ENCODE peak calls at places on chromosomes 5 and 9, in six cellular contexts. Y is progenitor cell of endocrine pancreas; A is CD8-positive, alpha-beta T cell; Q is brain microvascular endothelial cell; B is IMR-90; I is left ventricle myocardium inferior. W is an unnamed sample.

GRCh38 chr9:114908796-114909448 is 21.5 kb downstream of the TNFSF8 start:
- DNase-seq in Q (no peak), A (no peak), I (no peak), Y (no peak), B (peak; percentile 63), W (no peak)

GRCh38 chr5:107303581-107303980 is 367.2 kb downstream of the EFNA5 start:
- DNase-seq in Q (no peak), A (no peak), I (no peak), B (no peak), Y (no peak), W (no peak)

GRCh38 chr5:73451218-73452130 is 2.9 kb upstream of the FOXD1 start:
- DNase-seq in B (peak; percentile 59), A (peak; percentile 44), Q (no peak), Y (peak; percentile 74), I (peak; percentile 49), W (peak; percentile 50)

GRCh38 chr9:78806492-78807160 is 509.7 kb downstream of the PSAT1 start:
- DNase-seq in I (no peak), A (no peak), Q (no peak), Y (no peak), B (peak; percentile 17), W (no peak)

GRCh38 chr9:92455217-92455616 is 27.1 kb downstream of the ASPN start:
- DNase-seq in I (no peak), Q (no peak), A (no peak), B (no peak), Y (no peak), W (no peak)

GRCh38 chr5:170216262-170216864 is 16.4 kb upstream of the C5orf58 start:
- DNase-seq in Y (no peak), Q (peak; percentile 68), B (peak; percentile 36), A (no peak), I (no peak), W (no peak)

GRCh38 chr5:157431544-157432200 is 28.3 kb upstream of the NIPAL4 start:
- DNase-seq in B (peak; percentile 69), Q (peak; percentile 61), Y (no peak), I (no peak), A (no peak), W (no peak)

GRCh38 chr9:135815433-135816178 is 91.7 kb downstream of the CAMSAP1 start:
- DNase-seq in Q (no peak), A (no peak), I (no peak), B (no peak), Y (no peak), W (no peak)

GRCh38 chr5:71697967-71698366 is 21.1 kb upstream of the CARTPT start:
- DNase-seq in Q (no peak), A (no peak), B (no peak), I (peak; percentile 25), Y (no peak), W (no peak)

GRCh38 chr9:27785714-27786100 is 212.4 kb upstream of the C9orf72 start:
- DNase-seq in I (no peak), A (no peak), B (no peak), Q (peak; percentile 20), Y (no peak), W (no peak)

GRCh38 chr9:128191406-128192046 is at the start of gene CIZ1:
- DNase-seq in B (peak; percentile 68), Y (peak; percentile 75), A (peak; percentile 42), I (peak; percentile 83), Q (peak; percentile 33), W (peak; percentile 77)

GRCh38 chr5:169581580-169582227 is 1.9 kb upstream of the SPDL1 start:
- DNase-seq in B (peak; percentile 61), I (no peak), Q (peak; percentile 73), Y (peak; percentile 21), A (peak; percentile 11), W (peak; percentile 24)

GRCh38 chr9:81132796-81133195 is 556.6 kb downstream of the TLE1 start:
- DNase-seq in A (no peak), B (peak; percentile 32), I (no peak), Q (peak; percentile 49), Y (no peak), W (no peak)

GRCh38 chr5:13322769-13323168 is 621.7 kb downstream of the DNAH5 start:
- DNase-seq in Y (no peak), B (no peak), I (no peak), Q (no peak), A (no peak), W (no peak)

GRCh38 chr5:60546157-60546556 is 153.8 kb downstream of the DEPDC1B start:
- DNase-seq in Q (no peak), A (no peak), B (no peak), Y (no peak), I (peak; percentile 23), W (no peak)

GRCh38 chr5:149299451-149300054 is 27.9 kb downstream of the AFAP1L1 start:
- DNase-seq in A (no peak), Y (no peak), I (peak; percentile 34), Q (no peak), B (no peak), W (no peak)

GRCh38 chr5:137498301-137498735 is 808 bp downstream of the SPOCK1 start:
- DNase-seq in B (no peak), I (no peak), Q (no peak), Y (peak; percentile 26), A (no peak), W (no peak)

GRCh38 chr5:74294231-74294705 is 346.3 kb downstream of the ENC1 start:
- DNase-seq in A (no peak), B (no peak), Q (no peak), Y (no peak), I (peak; percentile 41), W (no peak)

GRCh38 chr9:32128546-32128945 is 255.9 kb upstream of the ACO1 start:
- DNase-seq in A (no peak), I (no peak), Q (no peak), Y (no peak), B (no peak), W (no peak)

GRCh38 chr5:55929020-55929799 is 65.6 kb downstream of the IL6ST start:
- DNase-seq in Q (no peak), I (no peak), B (no peak), A (no peak), Y (no peak), W (no peak)

GRCh38 chr9:35280394-35280793 is 118.6 kb downstream of the UNC13B start:
- DNase-seq in B (no peak), Q (no peak), I (no peak), Y (no peak), A (no peak), W (no peak)

GRCh38 chr9:35285731-35286130 is 123.9 kb downstream of the UNC13B start:
- DNase-seq in I (no peak), Q (no peak), Y (no peak), A (no peak), B (no peak), W (no peak)

GRCh38 chr9:35287986-35288515 is 126.2 kb downstream of the UNC13B start:
- DNase-seq in Q (peak; percentile 25), Y (no peak), A (no peak), B (peak; percentile 24), I (no peak), W (no peak)

GRCh38 chr9:35286381-35286780 is 124.6 kb downstream of the UNC13B start:
- DNase-seq in I (no peak), B (no peak), Y (no peak), A (no peak), Q (no peak), W (no peak)
- TF ChIP-seq CTCF in I (no peak), B (no peak), Y (no peak), A (no peak), Q (no peak), W (no peak)

GRCh38 chr5:158882660-158883059 is 217.1 kb downstream of the EBF1 start:
- DNase-seq in Q (no peak), B (no peak), Y (no peak), I (no peak), A (no peak), W (no peak)

GRCh38 chr5:158880514-158881001 is 219.2 kb downstream of the EBF1 start:
- DNase-seq in Y (no peak), B (no peak), A (no peak), I (no peak), Q (no peak), W (no peak)

GRCh38 chr5:158882236-158882635 is 217.5 kb downstream of the EBF1 start:
- DNase-seq in Q (no peak), Y (no peak), A (no peak), I (no peak), B (no peak), W (no peak)

GRCh38 chr5:158879993-158880392 is 219.7 kb downstream of the EBF1 start:
- DNase-seq in Q (no peak), A (no peak), Y (no peak), I (no peak), B (no peak), W (no peak)

DNA sequence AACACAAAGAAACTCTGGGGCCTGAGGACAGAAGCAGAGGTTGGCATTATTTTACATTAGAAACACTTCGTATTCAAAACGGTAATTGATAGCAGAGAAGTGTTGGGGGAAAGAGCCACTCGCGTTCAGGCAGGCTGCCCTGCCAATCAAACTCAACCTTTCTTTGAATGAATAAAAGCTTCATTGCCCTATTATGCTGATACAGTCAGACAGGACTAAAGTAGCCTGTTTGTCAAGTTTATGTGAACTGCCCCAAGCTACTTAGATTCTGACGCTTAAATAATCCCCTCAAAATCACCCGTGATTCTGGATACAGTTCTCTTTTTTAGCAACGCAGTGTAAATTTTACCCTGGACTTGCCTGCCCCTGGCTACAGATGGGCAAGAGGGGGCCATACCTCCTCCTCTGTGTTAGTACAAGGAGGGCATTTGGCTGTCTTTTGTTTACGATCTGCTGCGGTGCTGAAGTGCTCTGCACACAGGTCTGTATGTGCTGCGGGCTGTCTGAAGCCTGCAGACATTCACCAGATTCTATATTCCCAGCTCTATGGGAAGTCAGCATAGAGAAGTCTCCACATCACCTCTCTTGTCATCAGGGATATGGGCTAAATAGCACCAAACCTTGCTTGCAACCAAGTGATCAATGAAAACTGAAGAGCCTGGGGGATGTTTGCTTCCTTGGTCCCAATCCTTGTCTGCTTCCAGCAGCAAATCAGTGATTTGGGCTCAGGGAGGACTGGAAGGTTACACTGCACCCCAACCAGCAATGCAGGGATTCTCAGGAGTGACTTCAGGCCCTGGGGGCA is 218.4 kb downstream of the EBF1 start:
- DNase-seq in A (no peak), Q (no peak), B (no peak), I (no peak), Y (no peak), W (no peak)
- TF ChIP-seq CTCF in A (no peak), Q (no peak), B (no peak), I (no peak), Y (no peak), W (no peak)

GRCh38 chr9:88722753-88723152 is 187.8 kb downstream of the NXNL2 start:
- DNase-seq in A (no peak), I (no peak), Q (no peak), B (peak; percentile 26), Y (no peak), W (no peak)
- TF ChIP-seq CTCF in A (no peak), I (peak; percentile 57), Q (peak; percentile 73), B (peak; percentile 45), Y (no peak), W (no peak)

DNA sequence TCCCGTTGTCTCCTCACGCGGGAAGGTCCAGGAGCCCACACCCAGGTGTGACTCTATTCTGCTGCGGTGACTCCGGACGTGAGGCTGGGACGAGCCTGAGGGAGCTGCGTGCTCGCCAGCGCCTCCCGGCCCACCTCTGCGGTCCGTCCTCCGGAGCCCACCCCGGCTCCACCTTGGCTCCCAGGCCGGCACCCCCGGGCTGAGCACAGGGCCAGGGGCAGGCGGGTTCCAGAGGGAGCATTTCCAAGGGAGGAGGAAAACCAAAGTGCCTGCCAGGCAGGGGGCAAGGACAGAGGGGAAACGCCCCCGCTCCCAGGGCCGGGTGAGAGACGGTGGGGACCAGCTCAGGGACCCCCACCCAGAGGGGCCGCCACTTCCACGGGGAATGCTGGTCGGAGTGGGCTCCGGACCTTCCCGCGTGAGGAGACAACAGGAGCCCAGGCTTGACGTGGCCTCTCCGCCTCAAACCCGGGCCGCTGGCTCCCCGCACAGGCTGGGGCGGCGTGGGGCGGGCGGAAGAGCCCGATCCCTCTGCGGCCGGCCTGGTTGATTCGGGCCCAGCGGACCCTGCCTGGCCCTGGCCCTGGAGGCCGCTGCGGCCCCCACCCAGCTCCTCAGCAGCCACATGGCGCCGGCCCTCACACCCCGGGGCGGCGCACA is 26.0 kb downstream of the IRX4 start:
- DNase-seq in A (no peak), Q (no peak), B (no peak), Y (no peak), I (no peak), W (no peak)
- TF ChIP-seq CTCF in A (no peak), Q (no peak), B (no peak), Y (no peak), I (no peak), W (no peak)

W was measured in natural killer cell.